ENCODE peak calls at places on chromosomes 12 and 14, in nine cellular contexts. H is stimulated activated CD4-positive, alpha-beta T cell treated with anti-CD3 and anti-CD28 coated beads, Interleukin-1b, Interleukin-23, amount 100 ng/mL, for 24 hours; P is A172; Z is anterior cingulate cortex; O is fibroblast of lung; X is sciatic nerve; C is SW 1271; E is cardiac muscle cell; R is Right ventricle myocardium inferior. V is an unnamed sample.

GRCh38 chr14:70641548-70642312 is at the start of gene TTC9:
- DNase-seq in E (peak; percentile 69), O (no peak), R (peak; percentile 73), Z (no peak), X (no peak), H (no peak), P (no peak), C (no peak), V (no peak)

GRCh38 chr12:41368006-41368405 is 179.9 kb downstream of the PDZRN4 start:
- DNase-seq in H (no peak), C (no peak), E (no peak), Z (no peak), O (no peak), R (no peak), X (no peak), P (no peak), V (no peak)

GRCh38 chr12:62783881-62784280 is 151.1 kb downstream of the PPM1H start:
- DNase-seq in C (no peak), R (no peak), E (no peak), Z (no peak), H (no peak), P (no peak), X (no peak), O (peak; percentile 39), V (no peak)

GRCh38 chr14:101456246-101457159 is 104.8 kb upstream of the DIO3 start:
- DNase-seq in C (no peak), R (no peak), P (no peak), Z (no peak), X (no peak), H (no peak), O (no peak), E (no peak), V (no peak)

GRCh38 chr14:47442206-47442605 is 233.2 kb downstream of the MDGA2 start:
- DNase-seq in Z (no peak), H (no peak), O (peak; percentile 73), C (peak; percentile 41), R (no peak), P (peak; percentile 87), X (no peak), E (peak; percentile 46), V (peak; percentile 26)

GRCh38 chr14:40463886-40464285 is 1031.7 kb upstream of the FBXO33 start:
- DNase-seq in H (no peak), C (no peak), Z (no peak), P (no peak), X (no peak), E (no peak), R (no peak), O (no peak), V (no peak)

GRCh38 chr12:75690556-75690955 is 179.1 kb upstream of the KRR1 start:
- DNase-seq in P (peak; percentile 84), E (no peak), R (no peak), H (no peak), X (no peak), C (no peak), Z (no peak), O (peak; percentile 99), V (peak; percentile 48)

GRCh38 chr12:105492591-105492990 is 162.1 kb downstream of the C12orf75 start:
- DNase-seq in Z (no peak), R (no peak), P (no peak), C (no peak), X (no peak), E (no peak), O (peak; percentile 95), H (no peak), V (no peak)

GRCh38 chr14:35342160-35343010 is 50.2 kb downstream of the PSMA6 start:
- DNase-seq in H (no peak), Z (no peak), P (no peak), R (peak; percentile 84), X (no peak), E (peak; percentile 27), C (no peak), O (peak; percentile 43), V (peak; percentile 61)

GRCh38 chr12:27751386-27752047 is 28.5 kb upstream of the KLHL42 start:
- DNase-seq in P (no peak), H (no peak), R (no peak), C (no peak), Z (no peak), X (no peak), E (no peak), O (no peak), V (no peak)

GRCh38 chr14:22882064-22882463 is 958 bp upstream of the REM2 start:
- DNase-seq in E (no peak), R (no peak), O (no peak), Z (no peak), H (no peak), C (no peak), X (no peak), P (no peak), V (no peak)

GRCh38 chr14:50025776-50026175 is 90.6 kb downstream of the VCPKMT start:
- DNase-seq in E (no peak), X (no peak), H (no peak), R (no peak), Z (no peak), C (no peak), O (peak; percentile 55), P (no peak), V (no peak)

GRCh38 chr14:102500190-102500661 is 9.3 kb downstream of the ANKRD9 start:
- DNase-seq in O (peak; percentile 62), H (no peak), X (no peak), Z (no peak), E (no peak), R (no peak), P (peak; percentile 33), C (no peak), V (no peak)

GRCh38 chr14:73176673-73177072 is 40.4 kb downstream of the PSEN1 start:
- DNase-seq in P (no peak), C (no peak), O (no peak), H (no peak), X (no peak), R (no peak), E (no peak), Z (no peak), V (no peak)

GRCh38 chr12:121637231-121637914 is 11.0 kb downstream of the ORAI1 start:
- DNase-seq in O (no peak), R (peak; percentile 73), E (no peak), P (no peak), H (peak; percentile 38), C (no peak), X (no peak), Z (no peak), V (no peak)

GRCh38 chr12:6074394-6074793 is 50.1 kb downstream of the VWF start:
- DNase-seq in P (no peak), E (no peak), R (no peak), Z (no peak), H (no peak), O (no peak), X (no peak), C (no peak), V (no peak)

GRCh38 chr12:95446511-95446910 is 27.4 kb upstream of the METAP2 start:
- DNase-seq in O (peak; percentile 17), Z (no peak), R (peak; percentile 74), P (no peak), E (peak; percentile 62), H (no peak), X (peak; percentile 65), C (no peak), V (no peak)

GRCh38 chr12:108729612-108730336 is 1.5 kb downstream of the CORO1C start:
- DNase-seq in H (no peak), E (peak; percentile 29), P (peak; percentile 43), R (no peak), Z (no peak), O (peak; percentile 85), X (no peak), C (no peak), V (no peak)

GRCh38 chr12:6039894-6040601 is 84.4 kb downstream of the VWF start:
- DNase-seq in X (no peak), P (peak; percentile 46), O (peak; percentile 57), H (no peak), R (no peak), Z (no peak), E (peak; percentile 77), C (no peak), V (peak; percentile 63)

GRCh38 chr12:122845041-122845864 is 10.0 kb downstream of the HIP1R start:
- DNase-seq in R (no peak), E (no peak), C (no peak), O (no peak), H (no peak), Z (peak; percentile 55), X (no peak), P (no peak), V (no peak)

GRCh38 chr12:82730832-82731497 is 44.3 kb downstream of the TMTC2 start:
- DNase-seq in X (no peak), Z (no peak), E (no peak), H (no peak), R (no peak), O (peak; percentile 92), C (no peak), P (no peak), V (no peak)

V was measured in T1000.